ENCODE peak calls at places on chromosomes 6 and 20, in ten cellular contexts. D is ureter; K is NCI-H524; O is psoas muscle; B is SHP77 treated with DMSO at 0.1 percent for 48 hours; Q is activated CD4-positive, alpha-beta T cell treated with anti-CD3 and anti-CD28 coated beads, Interleukin-2, amount 50 U/mL, for 1 hour; P is activated naive CD8-positive, alpha-beta T cell treated with anti-CD3 and anti-CD28 coated beads for 36 hours; E is stomach; W is suprapubic skin; J is GM20000. V is an unnamed sample.

GRCh38 chr6:41887355-41887754 is 7.8 kb downstream of the USP49 start:
- DNase-seq in D (no peak), K (peak), O (no peak), B (no peak), Q (no peak), P (no peak), E (no peak), W (no peak), J (no peak), V (no peak)

GRCh38 chr20:37522258-37523011 is 1.4 kb downstream of the NNAT start:
- DNase-seq in D (no peak), K (peak), O (peak), B (no peak), Q (no peak), P (no peak), E (peak), W (no peak), J (no peak), V (peak)

GRCh38 chr6:135186255-135186654 is 5.1 kb downstream of the MYB start:
- DNase-seq in D (no peak), K (no peak), O (no peak), B (no peak), Q (no peak), P (no peak), E (no peak), W (no peak), J (no peak), V (no peak)

GRCh38 chr20:24816431-24816830 is 132.6 kb upstream of the CST7 start:
- DNase-seq in D (no peak), K (no peak), O (no peak), B (no peak), Q (no peak), P (no peak), E (no peak), W (no peak), J (no peak), V (no peak)

GRCh38 chr20:5608448-5609161 is 141.6 kb upstream of the SHLD1 start:
- DNase-seq in D (no peak), K (no peak), O (no peak), B (no peak), Q (no peak), P (no peak), E (no peak), W (no peak), J (no peak), V (no peak)

GRCh38 chr6:109469591-109470189 is 13.3 kb downstream of the ZBTB24 start:
- DNase-seq in D (no peak), K (no peak), O (no peak), B (no peak), Q (no peak), P (no peak), E (no peak), W (no peak), J (no peak), V (no peak)

GRCh38 chr6:137685798-137686197 is 181.3 kb upstream of the TNFAIP3 start:
- DNase-seq in D (no peak), K (no peak), O (no peak), B (no peak), Q (no peak), P (no peak), E (no peak), W (no peak), J (no peak), V (no peak)

GRCh38 chr20:11675920-11676617 is 241.6 kb upstream of the BTBD3 start:
- DNase-seq in D (no peak), K (no peak), O (no peak), B (no peak), Q (no peak), P (no peak), E (no peak), W (no peak), J (no peak), V (no peak)

GRCh38 chr6:57029213-57029612 is 17.3 kb upstream of the KIAA1586 start:
- DNase-seq in D (peak), K (no peak), O (no peak), B (no peak), Q (no peak), P (no peak), E (no peak), W (no peak), J (no peak), V (no peak)

GRCh38 chr6:13470240-13471140 is 16.9 kb downstream of the GFOD1 start:
- DNase-seq in D (no peak), K (peak), O (no peak), B (no peak), Q (no peak), P (no peak), E (no peak), W (no peak), J (no peak), V (peak)

GRCh38 chr6:37221585-37222124 is 35.9 kb upstream of the TBC1D22B start:
- DNase-seq in D (no peak), K (no peak), O (no peak), B (peak), Q (no peak), P (no peak), E (no peak), W (no peak), J (no peak), V (peak)

GRCh38 chr20:49785851-49786174 is 26.8 kb upstream of the SLC9A8 start:
- DNase-seq in D (no peak), K (no peak), O (no peak), B (no peak), Q (no peak), P (no peak), E (no peak), W (no peak), J (peak), V (no peak)

GRCh38 chr20:5654557-5654956 is 95.6 kb upstream of the SHLD1 start:
- DNase-seq in D (no peak), K (no peak), O (no peak), B (peak), Q (no peak), P (no peak), E (no peak), W (no peak), J (no peak), V (no peak)

GRCh38 chr6:100724696-100725095 is 156.4 kb downstream of the ASCC3 start:
- DNase-seq in D (no peak), K (no peak), O (no peak), B (no peak), Q (no peak), P (no peak), E (no peak), W (no peak), J (no peak), V (no peak)

GRCh38 chr6:96542702-96543101 is 20.2 kb upstream of the FHL5 start:
- DNase-seq in D (no peak), K (peak), O (no peak), B (no peak), Q (no peak), P (no peak), E (no peak), W (no peak), J (no peak), V (no peak)

GRCh38 chr6:1117530-1118286 is 194.2 kb upstream of the FOXQ1 start:
- DNase-seq in D (no peak), K (no peak), O (no peak), B (no peak), Q (no peak), P (no peak), E (no peak), W (no peak), J (no peak), V (no peak)

GRCh38 chr20:58271596-58272460 is 37.7 kb upstream of the RAB22A start:
- DNase-seq in D (no peak), K (no peak), O (no peak), B (no peak), Q (no peak), P (no peak), E (no peak), W (no peak), J (no peak), V (no peak)

GRCh38 chr20:34988176-34988540 is 32.5 kb downstream of the MYH7B start:
- DNase-seq in D (no peak), K (no peak), O (no peak), B (no peak), Q (no peak), P (no peak), E (no peak), W (no peak), J (no peak), V (no peak)

GRCh38 chr20:1774479-1774878 is 116.9 kb upstream of the SIRPG start:
- DNase-seq in D (no peak), K (no peak), O (no peak), B (no peak), Q (no peak), P (no peak), E (no peak), W (no peak), J (no peak), V (no peak)

GRCh38 chr6:135812085-135812526 is 39.4 kb upstream of the PDE7B start:
- DNase-seq in D (no peak), K (no peak), O (peak), B (no peak), Q (no peak), P (no peak), E (no peak), W (no peak), J (no peak), V (no peak)

GRCh38 chr20:38109657-38110524 is 55.2 kb downstream of the TGM2 start:
- DNase-seq in D (peak), K (no peak), O (peak), B (no peak), Q (no peak), P (no peak), E (no peak), W (no peak), J (no peak), V (peak)

GRCh38 chr6:109595998-109596397 is 95.0 kb downstream of the AK9 start:
- DNase-seq in D (no peak), K (peak), O (no peak), B (peak), Q (no peak), P (no peak), E (no peak), W (no peak), J (no peak), V (no peak)

V was measured in coronary artery.